ENCODE peak calls at places on chromosomes 7 and 10, in nine cellular contexts. I is anterior cingulate cortex; N is activated T-helper 9 cell treated with anti-CD3 and anti-CD28 coated beads, Interleukin-2, amount 50 U/mL, for 16 hours; W is naive B cell; Y is T-helper 9 cell; P is GF-D8; R is sciatic nerve; E is hypothalamus; J is EL. L is an unnamed sample.

GRCh38 chr10:75146780-75147179 is 35.3 kb downstream of the SAMD8 start:
- DNase-seq in J (no peak), Y (no peak), E (no peak), N (no peak), P (no peak), R (no peak), W (no peak), I (no peak), L (no peak)

GRCh38 chr10:34539533-34540315 is 275.4 kb downstream of the PARD3 start:
- DNase-seq in Y (no peak), W (no peak), N (no peak), R (no peak), E (no peak), J (no peak), I (no peak), P (no peak), L (no peak)

GRCh38 chr7:64634406-64635062 is 31.4 kb upstream of the ZNF107 start:
- DNase-seq in R (no peak), E (no peak), N (no peak), P (no peak), J (no peak), I (no peak), Y (no peak), W (no peak), L (no peak)

GRCh38 chr10:52011113-52011512 is 303.0 kb upstream of the DKK1 start:
- DNase-seq in I (no peak), Y (no peak), P (no peak), W (no peak), R (no peak), J (no peak), E (no peak), N (no peak), L (no peak)

GRCh38 chr10:132512693-132513345 is 24.8 kb upstream of the INPP5A start:
- DNase-seq in I (no peak), Y (no peak), J (no peak), N (no peak), R (peak), E (no peak), P (no peak), W (no peak), L (no peak)

GRCh38 chr10:71461917-71462641 is 65.4 kb downstream of the CDH23 start:
- DNase-seq in J (no peak), R (no peak), E (no peak), Y (no peak), W (no peak), I (no peak), N (no peak), P (no peak), L (no peak)

GRCh38 chr7:79934727-79935126 is 199.9 kb upstream of the GNAI1 start:
- DNase-seq in R (no peak), W (no peak), P (no peak), J (no peak), E (no peak), N (no peak), I (no peak), Y (no peak), L (no peak)

GRCh38 chr10:68239069-68239468 is 7.2 kb upstream of the ATOH7 start:
- DNase-seq in I (no peak), J (no peak), P (no peak), W (no peak), N (no peak), R (no peak), E (no peak), Y (no peak), L (no peak)

GRCh38 chr10:98516352-98516751 is 69.6 kb upstream of the HPS1 start:
- DNase-seq in N (no peak), W (no peak), J (peak), I (no peak), R (no peak), Y (no peak), E (no peak), P (no peak), L (no peak)

GRCh38 chr10:12346707-12347106 is 2.6 kb upstream of the CAMK1D start:
- DNase-seq in J (no peak), R (no peak), N (no peak), I (no peak), W (no peak), Y (no peak), E (no peak), P (no peak), L (no peak)

L was measured in C1 segment of cervical spinal cord.